ENCODE peak calls at places on chromosomes 16 and 17, in four cellular contexts. One of them, this sample, is unnamed.
A peak's percentile ranks its signal among the peaks of the same experiment; 100 is the strongest.

GRCh38 chr17:41464173-41464572 is 3.0 kb downstream of the KRT32 start:
- DNase-seq in CD4-positive, alpha-beta T cell: no peak
- DNase-seq in RWPE1: no peak
- DNase-seq in cardiac muscle cell: no peak
- DNase-seq in this sample: no peak

GRCh38 chr16:57876210-57876609 is 73.9 kb upstream of the KIFC3 start:
- DNase-seq in CD4-positive, alpha-beta T cell: no peak
- DNase-seq in RWPE1: no peak
- DNase-seq in cardiac muscle cell: no peak
- DNase-seq in this sample: no peak

GRCh38 chr17:51372345-51373004 is 112.1 kb downstream of the UTP18 start:
- DNase-seq in CD4-positive, alpha-beta T cell: no peak
- DNase-seq in RWPE1: peak; percentile 70
- DNase-seq in cardiac muscle cell: peak; percentile 79
- DNase-seq in this sample: no peak

GRCh38 chr17:61476476-61477203 is 24.4 kb downstream of the TBX4 start:
- DNase-seq in CD4-positive, alpha-beta T cell: no peak
- DNase-seq in RWPE1: no peak
- DNase-seq in cardiac muscle cell: no peak
- DNase-seq in this sample: no peak

GRCh38 chr17:44990994-44991393 is 22.9 kb upstream of the C1QL1 start:
- DNase-seq in CD4-positive, alpha-beta T cell: no peak
- DNase-seq in RWPE1: no peak
- DNase-seq in cardiac muscle cell: no peak
- DNase-seq in this sample: no peak

GRCh38 chr17:4940625-4941021 is 555 bp downstream of the RNF167 start:
- DNase-seq in CD4-positive, alpha-beta T cell: peak; percentile 28
- DNase-seq in RWPE1: peak; percentile 21
- DNase-seq in cardiac muscle cell: no peak
- DNase-seq in this sample: no peak

GRCh38 chr17:17186051-17186450 is 20.1 kb downstream of the PLD6 start:
- DNase-seq in CD4-positive, alpha-beta T cell: no peak
- DNase-seq in RWPE1: peak; percentile 68
- DNase-seq in cardiac muscle cell: no peak
- DNase-seq in this sample: peak; percentile 63

GRCh38 chr17:40321502-40322416 is 12.8 kb downstream of the RARA start:
- DNase-seq in CD4-positive, alpha-beta T cell: no peak
- DNase-seq in RWPE1: no peak
- DNase-seq in cardiac muscle cell: no peak
- DNase-seq in this sample: no peak

GRCh38 chr16:66376577-66377326 is 10.3 kb downstream of the CDH5 start:
- DNase-seq in CD4-positive, alpha-beta T cell: no peak
- DNase-seq in RWPE1: no peak
- DNase-seq in cardiac muscle cell: no peak
- DNase-seq in this sample: no peak

GRCh38 chr16:27400751-27401620 is 988 bp upstream of the IL21R start:
- DNase-seq in CD4-positive, alpha-beta T cell: no peak
- DNase-seq in RWPE1: no peak
- DNase-seq in cardiac muscle cell: peak; percentile 45
- DNase-seq in this sample: no peak

GRCh38 chr17:751269-752001 is 629 bp downstream of the GEMIN4 start:
- DNase-seq in CD4-positive, alpha-beta T cell: peak; percentile 44
- DNase-seq in RWPE1: peak; percentile 59
- DNase-seq in cardiac muscle cell: peak; percentile 52
- DNase-seq in this sample: no peak

GRCh38 chr16:13332713-13333255 is 431.4 kb downstream of the SHISA9 start:
- DNase-seq in CD4-positive, alpha-beta T cell: no peak
- DNase-seq in RWPE1: no peak
- DNase-seq in cardiac muscle cell: no peak
- DNase-seq in this sample: no peak

GRCh38 chr16:68790130-68790761 is 53.1 kb upstream of the TANGO6 start:
- DNase-seq in CD4-positive, alpha-beta T cell: no peak
- DNase-seq in RWPE1: peak; percentile 79
- DNase-seq in cardiac muscle cell: peak; percentile 95
- DNase-seq in this sample: peak; percentile 63

GRCh38 chr17:82970818-82971610 is 108.4 kb upstream of the METRNL start:
- DNase-seq in CD4-positive, alpha-beta T cell: no peak
- DNase-seq in RWPE1: no peak
- DNase-seq in cardiac muscle cell: no peak
- DNase-seq in this sample: no peak

GRCh38 chr17:57536289-57536688 is 208.8 kb downstream of the CCDC182 start:
- DNase-seq in CD4-positive, alpha-beta T cell: no peak
- DNase-seq in RWPE1: no peak
- DNase-seq in cardiac muscle cell: no peak
- DNase-seq in this sample: no peak

GRCh38 chr17:48639982-48640857 is 14.1 kb upstream of the HOXB9 start:
- DNase-seq in CD4-positive, alpha-beta T cell: no peak
- DNase-seq in RWPE1: no peak
- DNase-seq in cardiac muscle cell: no peak
- DNase-seq in this sample: no peak

GRCh38 chr17:82237746-82238561 is 9.1 kb downstream of the SLC16A3 start:
- DNase-seq in CD4-positive, alpha-beta T cell: no peak
- DNase-seq in RWPE1: no peak
- DNase-seq in cardiac muscle cell: no peak
- DNase-seq in this sample: no peak

GRCh38 chr16:85699628-85700027 is 10.9 kb upstream of the GINS2 start:
- DNase-seq in CD4-positive, alpha-beta T cell: no peak
- DNase-seq in RWPE1: peak; percentile 44
- DNase-seq in cardiac muscle cell: peak; percentile 73
- DNase-seq in this sample: no peak

GRCh38 chr16:84633622-84634021 is 14.7 kb upstream of the KLHL36 start:
- DNase-seq in CD4-positive, alpha-beta T cell: no peak
- DNase-seq in RWPE1: no peak
- DNase-seq in cardiac muscle cell: peak; percentile 84
- DNase-seq in this sample: no peak

GRCh38 chr16:89550421-89550988 is 10.0 kb upstream of the RPL13 start:
- DNase-seq in CD4-positive, alpha-beta T cell: no peak
- DNase-seq in RWPE1: no peak
- DNase-seq in cardiac muscle cell: no peak
- DNase-seq in this sample: no peak

GRCh38 chr16:1929105-1929504 is 10.9 kb upstream of the HS3ST6 start:
- DNase-seq in CD4-positive, alpha-beta T cell: no peak
- DNase-seq in RWPE1: no peak
- DNase-seq in cardiac muscle cell: peak; percentile 41
- DNase-seq in this sample: no peak

GRCh38 chr17:33750943-33751701 is 458.0 kb upstream of the ASIC2 start:
- DNase-seq in CD4-positive, alpha-beta T cell: peak; percentile 49
- DNase-seq in RWPE1: peak; percentile 42
- DNase-seq in cardiac muscle cell: peak; percentile 73
- DNase-seq in this sample: peak; percentile 8

GRCh38 chr17:39132192-39132600 is 19.2 kb downstream of the PLXDC1 start:
- DNase-seq in CD4-positive, alpha-beta T cell: no peak
- DNase-seq in RWPE1: peak; percentile 28
- DNase-seq in cardiac muscle cell: peak; percentile 91
- DNase-seq in this sample: no peak

GRCh38 chr17:38912221-38912813 is 13.1 kb upstream of the LASP1NB start:
- DNase-seq in CD4-positive, alpha-beta T cell: no peak
- DNase-seq in RWPE1: no peak
- DNase-seq in cardiac muscle cell: peak; percentile 85
- DNase-seq in this sample: no peak

GRCh38 chr17:29238133-29238850 is 8.4 kb upstream of the CRYBA1 start:
- DNase-seq in CD4-positive, alpha-beta T cell: no peak
- DNase-seq in RWPE1: no peak
- DNase-seq in cardiac muscle cell: peak; percentile 79
- DNase-seq in this sample: no peak

GRCh38 chr16:48558269-48558915 is 51.6 kb downstream of the N4BP1 start:
- DNase-seq in CD4-positive, alpha-beta T cell: no peak
- DNase-seq in RWPE1: no peak
- DNase-seq in cardiac muscle cell: peak; percentile 82
- DNase-seq in this sample: no peak

GRCh38 chr17:65561394-65562205 is at the start of gene AXIN2:
- DNase-seq in CD4-positive, alpha-beta T cell: peak; percentile 86
- DNase-seq in RWPE1: peak; percentile 98
- DNase-seq in cardiac muscle cell: peak; percentile 97
- DNase-seq in this sample: peak; percentile 27

GRCh38 chr17:77363821-77364361 is 223.1 kb downstream of the SEC14L1 start:
- DNase-seq in CD4-positive, alpha-beta T cell: peak; percentile 34
- DNase-seq in RWPE1: no peak
- DNase-seq in cardiac muscle cell: peak; percentile 59
- DNase-seq in this sample: no peak
- H3K27ac ChIP-seq in CD4-positive, alpha-beta T cell: peak overlapping the region; percentile 42
- H3K27ac ChIP-seq in RWPE1: peak overlapping the region; percentile 78
- H3K27ac ChIP-seq in cardiac muscle cell: no peak overlapping the region
- H3K27ac ChIP-seq in this sample: peak overlapping the region; percentile 28

DNA sequence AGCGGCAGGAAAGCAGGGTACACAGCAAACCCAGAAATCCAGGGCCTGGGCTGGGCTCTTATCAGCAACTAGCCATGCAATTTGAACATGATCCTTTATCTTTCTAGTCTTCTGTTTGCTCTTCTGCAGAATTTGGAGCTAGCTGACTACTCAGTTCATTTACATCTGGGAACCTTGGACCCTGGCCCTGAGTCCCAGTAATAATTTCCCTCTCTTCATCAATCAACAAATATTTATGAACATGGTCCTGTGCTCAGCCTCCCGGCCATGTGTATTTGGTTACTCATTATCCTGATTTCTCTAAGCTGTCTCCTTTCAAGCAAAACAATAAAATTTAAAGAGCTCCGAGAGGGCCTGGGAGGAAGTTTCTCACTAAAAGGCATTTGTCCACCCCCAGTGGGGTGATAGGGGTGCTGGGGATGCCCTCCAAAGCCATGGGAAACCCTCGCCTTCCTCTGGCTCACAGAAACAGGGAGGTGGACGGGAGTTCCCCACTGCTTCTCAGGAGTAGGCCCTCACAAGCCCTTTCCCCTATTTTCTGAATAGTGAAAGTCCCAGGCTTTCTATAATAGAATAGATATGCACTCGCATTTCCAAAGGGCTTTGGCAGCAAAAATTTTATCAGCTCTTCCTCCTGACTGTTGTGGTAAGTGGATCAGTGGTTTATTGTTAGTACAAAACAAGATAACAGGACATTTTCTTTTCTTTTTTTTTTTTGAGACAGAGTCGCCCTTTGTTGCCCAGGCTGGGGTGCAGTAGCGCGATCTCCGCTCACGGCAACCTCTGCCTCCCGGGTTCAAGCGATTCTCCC is 6.9 kb upstream of the WDR59 start:
- DNase-seq in CD4-positive, alpha-beta T cell: no peak
- DNase-seq in RWPE1: no peak
- DNase-seq in cardiac muscle cell: peak; percentile 27
- DNase-seq in this sample: no peak
- H3K27ac ChIP-seq in CD4-positive, alpha-beta T cell: no peak overlapping the region
- H3K27ac ChIP-seq in RWPE1: no peak overlapping the region
- H3K27ac ChIP-seq in cardiac muscle cell: peak overlapping the region; percentile 56
- H3K27ac ChIP-seq in this sample: no peak overlapping the region

GRCh38 chr16:49839462-49839825 is 16.5 kb downstream of the ZNF423 start:
- DNase-seq in CD4-positive, alpha-beta T cell: no peak
- DNase-seq in RWPE1: no peak
- DNase-seq in cardiac muscle cell: no peak
- DNase-seq in this sample: no peak
- H3K27ac ChIP-seq in CD4-positive, alpha-beta T cell: no peak overlapping the region
- H3K27ac ChIP-seq in RWPE1: no peak overlapping the region
- H3K27ac ChIP-seq in cardiac muscle cell: no peak overlapping the region
- H3K27ac ChIP-seq in this sample: no peak overlapping the region

GRCh38 chr16:12160249-12160648 is 183.7 kb downstream of the SNX29 start:
- DNase-seq in CD4-positive, alpha-beta T cell: no peak
- DNase-seq in RWPE1: no peak
- DNase-seq in cardiac muscle cell: peak; percentile 28
- DNase-seq in this sample: no peak

GRCh38 chr16:12159672-12160071 is 183.1 kb downstream of the SNX29 start:
- DNase-seq in CD4-positive, alpha-beta T cell: no peak
- DNase-seq in RWPE1: no peak
- DNase-seq in cardiac muscle cell: no peak
- DNase-seq in this sample: no peak

GRCh38 chr16:12162151-12162559 is 185.6 kb downstream of the SNX29 start:
- DNase-seq in CD4-positive, alpha-beta T cell: no peak
- DNase-seq in RWPE1: no peak
- DNase-seq in cardiac muscle cell: peak; percentile 62
- DNase-seq in this sample: no peak

GRCh38 chr16:12162586-12162985 is 186.1 kb downstream of the SNX29 start:
- DNase-seq in CD4-positive, alpha-beta T cell: no peak
- DNase-seq in RWPE1: no peak
- DNase-seq in cardiac muscle cell: no peak
- DNase-seq in this sample: no peak

GRCh38 chr16:12160815-12161550 is 184.4 kb downstream of the SNX29 start:
- DNase-seq in CD4-positive, alpha-beta T cell: no peak
- DNase-seq in RWPE1: no peak
- DNase-seq in cardiac muscle cell: peak; percentile 10
- DNase-seq in this sample: no peak
- H3K27ac ChIP-seq in CD4-positive, alpha-beta T cell: no peak overlapping the region
- H3K27ac ChIP-seq in RWPE1: no peak overlapping the region
- H3K27ac ChIP-seq in cardiac muscle cell: no peak overlapping the region
- H3K27ac ChIP-seq in this sample: no peak overlapping the region

GRCh38 chr17:79799174-79799537 is 2.3 kb upstream of the CBX8 start:
- DNase-seq in CD4-positive, alpha-beta T cell: no peak
- DNase-seq in RWPE1: no peak
- DNase-seq in cardiac muscle cell: no peak
- DNase-seq in this sample: no peak
- H3K27ac ChIP-seq in CD4-positive, alpha-beta T cell: no peak overlapping the region
- H3K27ac ChIP-seq in RWPE1: no peak overlapping the region
- H3K27ac ChIP-seq in cardiac muscle cell: no peak overlapping the region
- H3K27ac ChIP-seq in this sample: no peak overlapping the region

GRCh38 chr16:23317266-23317661 is 15.2 kb downstream of the SCNN1B start:
- DNase-seq in CD4-positive, alpha-beta T cell: no peak
- DNase-seq in RWPE1: no peak
- DNase-seq in cardiac muscle cell: no peak
- DNase-seq in this sample: no peak

GRCh38 chr16:23317751-23318150 is 15.6 kb downstream of the SCNN1B start:
- DNase-seq in CD4-positive, alpha-beta T cell: no peak
- DNase-seq in RWPE1: no peak
- DNase-seq in cardiac muscle cell: no peak
- DNase-seq in this sample: no peak

GRCh38 chr16:23318639-23319038 is 16.5 kb downstream of the SCNN1B start:
- DNase-seq in CD4-positive, alpha-beta T cell: no peak
- DNase-seq in RWPE1: no peak
- DNase-seq in cardiac muscle cell: no peak
- DNase-seq in this sample: no peak

GRCh38 chr16:23316634-23317265 is 14.6 kb downstream of the SCNN1B start:
- DNase-seq in CD4-positive, alpha-beta T cell: no peak
- DNase-seq in RWPE1: no peak
- DNase-seq in cardiac muscle cell: no peak
- DNase-seq in this sample: peak; percentile 26

DNA sequence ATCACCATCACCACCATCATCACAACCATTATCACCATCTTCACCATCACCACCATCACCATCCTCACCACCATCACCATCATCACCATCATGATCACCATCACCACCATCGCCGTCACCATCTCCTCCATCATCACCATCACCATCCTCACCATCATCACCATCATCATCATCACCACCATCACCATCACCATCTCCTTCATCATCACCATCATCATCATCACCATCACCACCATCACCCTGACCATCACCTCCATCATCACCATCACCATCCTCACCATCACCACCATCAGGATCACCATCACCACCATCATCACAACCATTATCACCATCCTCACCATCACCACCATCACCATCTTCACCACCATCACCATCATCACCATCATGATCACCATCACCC is 14.1 kb downstream of the SCNN1B start:
- DNase-seq in CD4-positive, alpha-beta T cell: no peak
- DNase-seq in RWPE1: no peak
- DNase-seq in cardiac muscle cell: no peak
- DNase-seq in this sample: no peak
- H3K27ac ChIP-seq in CD4-positive, alpha-beta T cell: no peak overlapping the region
- H3K27ac ChIP-seq in RWPE1: no peak overlapping the region
- H3K27ac ChIP-seq in cardiac muscle cell: no peak overlapping the region
- H3K27ac ChIP-seq in this sample: no peak overlapping the region

GRCh38 chr16:55297062-55297909 is 26.7 kb upstream of the IRX6 start:
- DNase-seq in CD4-positive, alpha-beta T cell: no peak
- DNase-seq in RWPE1: peak; percentile 75
- DNase-seq in cardiac muscle cell: no peak
- DNase-seq in this sample: peak; percentile 84
- H3K27ac ChIP-seq in CD4-positive, alpha-beta T cell: no peak overlapping the region
- H3K27ac ChIP-seq in RWPE1: no peak overlapping the region
- H3K27ac ChIP-seq in cardiac muscle cell: no peak overlapping the region
- H3K27ac ChIP-seq in this sample: peak overlapping the region; percentile 87

This sample was measured in epithelial cell of prostate.